ENCODE peak calls at places on chromosomes 4 and X, in five cellular contexts. One of them, this sample, is unnamed.

GRCh38 chrX:54181196-54181953 is 1.7 kb downstream of the FAM120C start:
- DNase-seq in psoas muscle: no peak
- DNase-seq in keratinocyte: no peak
- DNase-seq in HS-27A: no peak
- DNase-seq in stimulated activated CD4-positive, alpha-beta T cell treated with anti-CD3 and anti-CD28 coated beads, Interleukin-15, amount 100 ng/mL, for 48 hours: no peak
- DNase-seq in this sample: no peak

GRCh38 chr4:77827343-77827742 is 8.2 kb upstream of the CNOT6L start:
- DNase-seq in keratinocyte: no peak
- DNase-seq in psoas muscle: no peak
- DNase-seq in HS-27A: no peak
- DNase-seq in stimulated activated CD4-positive, alpha-beta T cell treated with anti-CD3 and anti-CD28 coated beads, Interleukin-15, amount 100 ng/mL, for 48 hours: no peak
- DNase-seq in this sample: no peak

GRCh38 chr4:46937493-46937892 is 28.4 kb upstream of the COX7B2 start:
- DNase-seq in keratinocyte: no peak
- DNase-seq in stimulated activated CD4-positive, alpha-beta T cell treated with anti-CD3 and anti-CD28 coated beads, Interleukin-15, amount 100 ng/mL, for 48 hours: no peak
- DNase-seq in psoas muscle: no peak
- DNase-seq in HS-27A: no peak
- DNase-seq in this sample: no peak

GRCh38 chr4:183504930-183505555 is at the start of gene ING2:
- DNase-seq in psoas muscle: peak
- DNase-seq in stimulated activated CD4-positive, alpha-beta T cell treated with anti-CD3 and anti-CD28 coated beads, Interleukin-15, amount 100 ng/mL, for 48 hours: no peak
- DNase-seq in HS-27A: no peak
- DNase-seq in keratinocyte: no peak
- DNase-seq in this sample: no peak

GRCh38 chr4:26132858-26133257 is 188.0 kb upstream of the RBPJ start:
- DNase-seq in HS-27A: no peak
- DNase-seq in stimulated activated CD4-positive, alpha-beta T cell treated with anti-CD3 and anti-CD28 coated beads, Interleukin-15, amount 100 ng/mL, for 48 hours: no peak
- DNase-seq in psoas muscle: no peak
- DNase-seq in keratinocyte: no peak
- DNase-seq in this sample: no peak

GRCh38 chrX:112218388-112218787 is 135.8 kb upstream of the TRPC5 start:
- DNase-seq in stimulated activated CD4-positive, alpha-beta T cell treated with anti-CD3 and anti-CD28 coated beads, Interleukin-15, amount 100 ng/mL, for 48 hours: no peak
- DNase-seq in keratinocyte: no peak
- DNase-seq in psoas muscle: no peak
- DNase-seq in HS-27A: no peak
- DNase-seq in this sample: no peak

GRCh38 chr4:41161355-41161754 is 53.0 kb downstream of the APBB2 start:
- DNase-seq in stimulated activated CD4-positive, alpha-beta T cell treated with anti-CD3 and anti-CD28 coated beads, Interleukin-15, amount 100 ng/mL, for 48 hours: no peak
- DNase-seq in keratinocyte: no peak
- DNase-seq in psoas muscle: no peak
- DNase-seq in HS-27A: no peak
- DNase-seq in this sample: no peak

GRCh38 chr4:3079694-3080123 is 5.2 kb downstream of the HTT start:
- DNase-seq in psoas muscle: no peak
- DNase-seq in keratinocyte: no peak
- DNase-seq in stimulated activated CD4-positive, alpha-beta T cell treated with anti-CD3 and anti-CD28 coated beads, Interleukin-15, amount 100 ng/mL, for 48 hours: no peak
- DNase-seq in HS-27A: no peak
- DNase-seq in this sample: no peak

GRCh38 chr4:60223098-60223497 is 977.0 kb upstream of the ADGRL3 start:
- DNase-seq in keratinocyte: no peak
- DNase-seq in stimulated activated CD4-positive, alpha-beta T cell treated with anti-CD3 and anti-CD28 coated beads, Interleukin-15, amount 100 ng/mL, for 48 hours: no peak
- DNase-seq in HS-27A: peak
- DNase-seq in psoas muscle: no peak
- DNase-seq in this sample: no peak

GRCh38 chr4:26873391-26874026 is 12.9 kb downstream of the STIM2 start:
- DNase-seq in keratinocyte: no peak
- DNase-seq in HS-27A: no peak
- DNase-seq in stimulated activated CD4-positive, alpha-beta T cell treated with anti-CD3 and anti-CD28 coated beads, Interleukin-15, amount 100 ng/mL, for 48 hours: peak
- DNase-seq in psoas muscle: no peak
- DNase-seq in this sample: no peak

GRCh38 chr4:152211936-152212675 is 323.8 kb downstream of the FBXW7 start:
- DNase-seq in stimulated activated CD4-positive, alpha-beta T cell treated with anti-CD3 and anti-CD28 coated beads, Interleukin-15, amount 100 ng/mL, for 48 hours: no peak
- DNase-seq in psoas muscle: no peak
- DNase-seq in HS-27A: no peak
- DNase-seq in keratinocyte: no peak
- DNase-seq in this sample: no peak

GRCh38 chr4:38785901-38786402 is 3.2 kb upstream of the TLR10 start:
- DNase-seq in stimulated activated CD4-positive, alpha-beta T cell treated with anti-CD3 and anti-CD28 coated beads, Interleukin-15, amount 100 ng/mL, for 48 hours: no peak
- DNase-seq in keratinocyte: no peak
- DNase-seq in HS-27A: no peak
- DNase-seq in psoas muscle: no peak
- DNase-seq in this sample: no peak

This sample was measured in neural crest cell.